ENCODE peak calls at places on chromosome 1, in eight cellular contexts. One of them, this sample, is unnamed.

GRCh38 chr1:70827030-70827429 is 220.6 kb downstream of the PTGER3 start:
- DNase-seq in cardiac muscle cell: no peak
- DNase-seq in adrenal gland: no peak
- DNase-seq in MM.1S: no peak
- DNase-seq in CD4-positive, CD25-positive, alpha-beta regulatory T cell: no peak
- DNase-seq in sigmoid colon: no peak
- DNase-seq in SK-N-SH: no peak
- DNase-seq in RWPE2: no peak
- DNase-seq in this sample: no peak

GRCh38 chr1:87717167-87717670 is 388.5 kb downstream of the LMO4 start:
- DNase-seq in sigmoid colon: no peak
- DNase-seq in CD4-positive, CD25-positive, alpha-beta regulatory T cell: no peak
- DNase-seq in SK-N-SH: no peak
- DNase-seq in cardiac muscle cell: no peak
- DNase-seq in RWPE2: no peak
- DNase-seq in MM.1S: peak; percentile 93
- DNase-seq in adrenal gland: no peak
- DNase-seq in this sample: no peak

GRCh38 chr1:9399510-9400424 is 107.1 kb downstream of the SPSB1 start:
- DNase-seq in MM.1S: no peak
- DNase-seq in SK-N-SH: no peak
- DNase-seq in CD4-positive, CD25-positive, alpha-beta regulatory T cell: no peak
- DNase-seq in RWPE2: no peak
- DNase-seq in adrenal gland: peak; percentile 49
- DNase-seq in sigmoid colon: peak; percentile 81
- DNase-seq in cardiac muscle cell: no peak
- DNase-seq in this sample: peak; percentile 62

GRCh38 chr1:29676496-29676895 is 440.2 kb downstream of the PTPRU start:
- DNase-seq in SK-N-SH: no peak
- DNase-seq in CD4-positive, CD25-positive, alpha-beta regulatory T cell: no peak
- DNase-seq in RWPE2: no peak
- DNase-seq in MM.1S: no peak
- DNase-seq in cardiac muscle cell: no peak
- DNase-seq in adrenal gland: no peak
- DNase-seq in sigmoid colon: no peak
- DNase-seq in this sample: no peak

GRCh38 chr1:241482761-241483250 is 36.7 kb downstream of the FH start:
- DNase-seq in cardiac muscle cell: no peak
- DNase-seq in adrenal gland: no peak
- DNase-seq in SK-N-SH: no peak
- DNase-seq in RWPE2: no peak
- DNase-seq in CD4-positive, CD25-positive, alpha-beta regulatory T cell: no peak
- DNase-seq in MM.1S: no peak
- DNase-seq in sigmoid colon: no peak
- DNase-seq in this sample: no peak

GRCh38 chr1:39204441-39205081 is at the start of gene MACF1:
- DNase-seq in adrenal gland: peak; percentile 66
- DNase-seq in SK-N-SH: no peak
- DNase-seq in cardiac muscle cell: peak; percentile 76
- DNase-seq in RWPE2: no peak
- DNase-seq in MM.1S: peak; percentile 63
- DNase-seq in sigmoid colon: peak; percentile 92
- DNase-seq in CD4-positive, CD25-positive, alpha-beta regulatory T cell: no peak
- DNase-seq in this sample: peak; percentile 66

GRCh38 chr1:158101944-158102343 is 78.8 kb upstream of the CD1D start:
- DNase-seq in cardiac muscle cell: no peak
- DNase-seq in CD4-positive, CD25-positive, alpha-beta regulatory T cell: no peak
- DNase-seq in adrenal gland: no peak
- DNase-seq in SK-N-SH: no peak
- DNase-seq in sigmoid colon: no peak
- DNase-seq in RWPE2: no peak
- DNase-seq in MM.1S: no peak
- DNase-seq in this sample: no peak

GRCh38 chr1:53732912-53733317 is 6.0 kb downstream of the GLIS1 start:
- DNase-seq in SK-N-SH: no peak
- DNase-seq in CD4-positive, CD25-positive, alpha-beta regulatory T cell: no peak
- DNase-seq in adrenal gland: no peak
- DNase-seq in sigmoid colon: no peak
- DNase-seq in RWPE2: no peak
- DNase-seq in MM.1S: no peak
- DNase-seq in cardiac muscle cell: no peak
- DNase-seq in this sample: no peak

GRCh38 chr1:94298861-94299260 is 61.5 kb upstream of the ARHGAP29 start:
- DNase-seq in adrenal gland: no peak
- DNase-seq in SK-N-SH: no peak
- DNase-seq in cardiac muscle cell: no peak
- DNase-seq in MM.1S: no peak
- DNase-seq in RWPE2: no peak
- DNase-seq in sigmoid colon: peak; percentile 71
- DNase-seq in CD4-positive, CD25-positive, alpha-beta regulatory T cell: no peak
- DNase-seq in this sample: no peak

GRCh38 chr1:234529661-234530237 is 50.8 kb upstream of the TARBP1 start:
- DNase-seq in RWPE2: no peak
- DNase-seq in sigmoid colon: no peak
- DNase-seq in CD4-positive, CD25-positive, alpha-beta regulatory T cell: no peak
- DNase-seq in SK-N-SH: no peak
- DNase-seq in MM.1S: no peak
- DNase-seq in adrenal gland: no peak
- DNase-seq in cardiac muscle cell: no peak
- DNase-seq in this sample: no peak

GRCh38 chr1:185786524-185786923 is 52.3 kb downstream of the HMCN1 start:
- DNase-seq in MM.1S: no peak
- DNase-seq in CD4-positive, CD25-positive, alpha-beta regulatory T cell: no peak
- DNase-seq in RWPE2: no peak
- DNase-seq in SK-N-SH: no peak
- DNase-seq in sigmoid colon: no peak
- DNase-seq in cardiac muscle cell: no peak
- DNase-seq in adrenal gland: no peak
- DNase-seq in this sample: no peak

GRCh38 chr1:243977104-243977503 is 74.0 kb upstream of the ZBTB18 start:
- DNase-seq in RWPE2: no peak
- DNase-seq in sigmoid colon: no peak
- DNase-seq in cardiac muscle cell: no peak
- DNase-seq in SK-N-SH: no peak
- DNase-seq in adrenal gland: no peak
- DNase-seq in MM.1S: peak; percentile 78
- DNase-seq in CD4-positive, CD25-positive, alpha-beta regulatory T cell: no peak
- DNase-seq in this sample: no peak

GRCh38 chr1:26358411-26359384 is 4.8 kb upstream of the CRYBG2 start:
- DNase-seq in RWPE2: no peak
- DNase-seq in adrenal gland: no peak
- DNase-seq in SK-N-SH: no peak
- DNase-seq in cardiac muscle cell: no peak
- DNase-seq in CD4-positive, CD25-positive, alpha-beta regulatory T cell: peak; percentile 55
- DNase-seq in sigmoid colon: no peak
- DNase-seq in MM.1S: peak; percentile 21
- DNase-seq in this sample: no peak

GRCh38 chr1:26362331-26362730 is 8.4 kb upstream of the CRYBG2 start:
- DNase-seq in adrenal gland: no peak
- DNase-seq in sigmoid colon: no peak
- DNase-seq in RWPE2: no peak
- DNase-seq in SK-N-SH: no peak
- DNase-seq in MM.1S: no peak
- DNase-seq in CD4-positive, CD25-positive, alpha-beta regulatory T cell: no peak
- DNase-seq in cardiac muscle cell: no peak
- DNase-seq in this sample: no peak

GRCh38 chr1:26361605-26362122 is 7.7 kb upstream of the CRYBG2 start:
- DNase-seq in MM.1S: no peak
- DNase-seq in sigmoid colon: peak; percentile 56
- DNase-seq in adrenal gland: no peak
- DNase-seq in cardiac muscle cell: no peak
- DNase-seq in CD4-positive, CD25-positive, alpha-beta regulatory T cell: no peak
- DNase-seq in RWPE2: no peak
- DNase-seq in SK-N-SH: peak; percentile 49
- DNase-seq in this sample: no peak

GRCh38 chr1:26360807-26361604 is 7.1 kb upstream of the CRYBG2 start:
- DNase-seq in sigmoid colon: peak; percentile 56
- DNase-seq in cardiac muscle cell: no peak
- DNase-seq in CD4-positive, CD25-positive, alpha-beta regulatory T cell: no peak
- DNase-seq in MM.1S: no peak
- DNase-seq in adrenal gland: no peak
- DNase-seq in RWPE2: no peak
- DNase-seq in SK-N-SH: peak; percentile 54
- DNase-seq in this sample: no peak

GRCh38 chr1:26360051-26360806 is 6.3 kb upstream of the CRYBG2 start:
- DNase-seq in CD4-positive, CD25-positive, alpha-beta regulatory T cell: peak; percentile 53
- DNase-seq in sigmoid colon: peak; percentile 63
- DNase-seq in RWPE2: no peak
- DNase-seq in cardiac muscle cell: no peak
- DNase-seq in MM.1S: no peak
- DNase-seq in adrenal gland: no peak
- DNase-seq in SK-N-SH: peak; percentile 86
- DNase-seq in this sample: no peak
- H3K4me3 ChIP-seq in CD4-positive, CD25-positive, alpha-beta regulatory T cell: no peak overlapping the region
- H3K4me3 ChIP-seq in sigmoid colon: peak overlapping the region; percentile 4
- H3K4me3 ChIP-seq in RWPE2: no peak overlapping the region
- H3K4me3 ChIP-seq in cardiac muscle cell: peak overlapping the region; percentile 15
- H3K4me3 ChIP-seq in MM.1S: no peak overlapping the region
- H3K4me3 ChIP-seq in adrenal gland: peak overlapping the region; percentile 32
- H3K4me3 ChIP-seq in SK-N-SH: peak overlapping the region; percentile 45
- H3K4me3 ChIP-seq in this sample: peak overlapping the region; percentile 48

DNA sequence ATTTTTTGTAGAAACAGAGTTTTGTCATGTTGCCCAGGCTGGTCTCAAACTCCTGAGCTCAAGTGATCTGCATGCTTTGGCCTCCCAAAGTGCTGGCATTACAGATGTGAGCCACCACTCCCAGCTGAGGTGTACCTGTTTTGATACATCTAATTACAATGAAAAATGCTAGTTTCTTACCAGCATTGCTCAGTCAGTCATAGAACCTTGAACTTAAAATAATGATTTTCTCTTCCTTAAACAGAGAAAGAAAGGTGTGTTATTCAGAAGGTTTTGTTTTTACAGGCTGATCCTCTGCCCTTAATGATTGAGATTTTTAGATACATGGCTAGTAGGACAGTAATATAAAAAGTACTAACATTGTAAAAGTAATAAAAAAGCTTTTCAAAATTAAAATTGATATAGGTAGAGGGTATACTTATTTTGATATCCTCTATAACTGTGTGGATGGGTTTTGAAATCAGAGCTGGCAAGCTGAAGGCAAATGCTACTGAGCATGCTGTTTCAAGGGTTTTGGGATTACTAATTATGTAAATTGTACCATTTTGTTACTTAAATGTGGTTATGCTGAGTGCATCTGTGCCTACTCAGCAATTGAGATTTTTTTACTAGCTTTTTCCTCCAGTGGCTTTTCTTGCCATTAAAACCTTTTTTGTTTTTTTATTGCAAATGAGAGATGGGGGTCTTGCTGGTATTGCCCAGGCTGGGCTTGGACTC is 16.1 kb downstream of the PRRC2C start:
- DNase-seq in adrenal gland: no peak
- DNase-seq in RWPE2: no peak
- DNase-seq in cardiac muscle cell: no peak
- DNase-seq in MM.1S: peak; percentile 24
- DNase-seq in CD4-positive, CD25-positive, alpha-beta regulatory T cell: no peak
- DNase-seq in sigmoid colon: no peak
- DNase-seq in SK-N-SH: no peak
- DNase-seq in this sample: no peak
- H3K4me1 ChIP-seq in adrenal gland: peaks cover 11% of the 10 kb centered on the region
- H3K4me1 ChIP-seq in RWPE2: no peaks in the 10 kb centered on the region
- H3K4me1 ChIP-seq in cardiac muscle cell: peaks cover 7% of the 10 kb centered on the region
- H3K4me1 ChIP-seq in MM.1S: peaks cover 18% of the 10 kb centered on the region
- H3K4me1 ChIP-seq in CD4-positive, CD25-positive, alpha-beta regulatory T cell: peaks cover 56% of the 10 kb centered on the region
- H3K4me1 ChIP-seq in sigmoid colon: no peaks in the 10 kb centered on the region
- H3K4me1 ChIP-seq in SK-N-SH: peaks cover 3% of the 10 kb centered on the region
- H3K4me1 ChIP-seq in this sample: peaks cover 75% of the 10 kb centered on the region

GRCh38 chr1:156666862-156667609 is 10.2 kb downstream of the NES start:
- DNase-seq in RWPE2: no peak
- DNase-seq in CD4-positive, CD25-positive, alpha-beta regulatory T cell: no peak
- DNase-seq in cardiac muscle cell: no peak
- DNase-seq in SK-N-SH: no peak
- DNase-seq in sigmoid colon: no peak
- DNase-seq in adrenal gland: no peak
- DNase-seq in MM.1S: no peak
- DNase-seq in this sample: no peak

GRCh38 chr1:156667610-156667967 is 9.6 kb downstream of the NES start:
- DNase-seq in SK-N-SH: no peak
- DNase-seq in MM.1S: no peak
- DNase-seq in adrenal gland: no peak
- DNase-seq in sigmoid colon: no peak
- DNase-seq in CD4-positive, CD25-positive, alpha-beta regulatory T cell: no peak
- DNase-seq in RWPE2: no peak
- DNase-seq in cardiac muscle cell: peak; percentile 26
- DNase-seq in this sample: peak; percentile 57

GRCh38 chr1:156669794-156670193 is 7.4 kb downstream of the NES start:
- DNase-seq in RWPE2: no peak
- DNase-seq in cardiac muscle cell: no peak
- DNase-seq in SK-N-SH: no peak
- DNase-seq in CD4-positive, CD25-positive, alpha-beta regulatory T cell: no peak
- DNase-seq in adrenal gland: no peak
- DNase-seq in sigmoid colon: no peak
- DNase-seq in MM.1S: no peak
- DNase-seq in this sample: no peak

GRCh38 chr1:156668801-156669637 is 8.2 kb downstream of the NES start:
- DNase-seq in adrenal gland: no peak
- DNase-seq in RWPE2: no peak
- DNase-seq in cardiac muscle cell: peak; percentile 40
- DNase-seq in sigmoid colon: no peak
- DNase-seq in SK-N-SH: peak; percentile 66
- DNase-seq in CD4-positive, CD25-positive, alpha-beta regulatory T cell: no peak
- DNase-seq in MM.1S: no peak
- DNase-seq in this sample: no peak

DNA sequence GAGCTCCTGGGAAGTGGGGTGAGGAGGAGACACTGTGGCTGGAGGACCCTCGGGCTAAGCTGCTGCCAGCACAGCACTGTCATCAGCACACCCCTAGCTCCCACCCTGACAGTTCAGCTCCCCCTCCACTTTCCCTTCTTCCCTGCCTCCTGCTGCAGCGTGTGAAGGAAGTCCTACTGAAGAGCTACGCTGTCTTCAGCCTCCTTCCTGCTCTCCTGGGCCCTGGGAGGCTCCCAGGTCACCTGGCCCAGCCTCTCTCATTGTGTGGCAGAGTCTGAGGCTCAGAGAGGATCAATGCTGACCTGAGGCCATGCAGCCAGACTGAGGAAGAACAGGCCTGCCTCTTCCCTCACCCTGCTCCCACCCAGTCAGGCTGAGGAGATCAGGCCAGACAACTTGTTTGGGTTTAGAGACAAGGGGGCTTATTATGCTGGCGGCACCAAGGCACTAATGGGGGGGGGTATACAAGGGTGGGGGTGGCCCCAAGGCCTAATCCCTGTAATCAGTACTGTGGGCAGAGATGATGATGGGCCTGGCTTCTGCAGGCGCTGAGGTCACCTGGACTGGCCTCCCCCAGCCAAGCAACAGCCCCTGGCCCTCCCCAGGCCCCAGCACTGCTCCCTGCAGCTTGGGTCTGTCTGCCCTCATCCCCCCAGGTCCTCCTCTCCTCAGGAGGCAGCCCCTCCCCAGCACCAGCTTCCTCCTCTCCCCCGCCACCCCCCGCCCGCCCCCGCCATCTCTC is 9.1 kb downstream of the NES start:
- DNase-seq in MM.1S: no peak
- DNase-seq in cardiac muscle cell: no peak
- DNase-seq in RWPE2: no peak
- DNase-seq in adrenal gland: no peak
- DNase-seq in CD4-positive, CD25-positive, alpha-beta regulatory T cell: no peak
- DNase-seq in sigmoid colon: no peak
- DNase-seq in SK-N-SH: no peak
- DNase-seq in this sample: no peak
- H3K27ac ChIP-seq in MM.1S: no peak overlapping the region
- H3K27ac ChIP-seq in cardiac muscle cell: peak overlapping the region; percentile 100
- H3K27ac ChIP-seq in RWPE2: no peak overlapping the region
- H3K27ac ChIP-seq in adrenal gland: no peak overlapping the region
- H3K27ac ChIP-seq in CD4-positive, CD25-positive, alpha-beta regulatory T cell: no peak overlapping the region
- H3K27ac ChIP-seq in sigmoid colon: peak overlapping the region; percentile 79
- H3K27ac ChIP-seq in SK-N-SH: peak overlapping the region; percentile 75
- H3K27ac ChIP-seq in this sample: peak overlapping the region; percentile 96

GRCh38 chr1:64469121-64469520 is 808 bp upstream of the CACHD1 start:
- DNase-seq in MM.1S: no peak
- DNase-seq in SK-N-SH: no peak
- DNase-seq in CD4-positive, CD25-positive, alpha-beta regulatory T cell: no peak
- DNase-seq in adrenal gland: no peak
- DNase-seq in sigmoid colon: no peak
- DNase-seq in RWPE2: no peak
- DNase-seq in cardiac muscle cell: no peak
- DNase-seq in this sample: no peak
- H3K4me3 ChIP-seq in MM.1S: no peak overlapping the region
- H3K4me3 ChIP-seq in SK-N-SH: no peak overlapping the region
- H3K4me3 ChIP-seq in CD4-positive, CD25-positive, alpha-beta regulatory T cell: no peak overlapping the region
- H3K4me3 ChIP-seq in adrenal gland: peak overlapping the region; percentile 100
- H3K4me3 ChIP-seq in sigmoid colon: no peak overlapping the region
- H3K4me3 ChIP-seq in RWPE2: no peak overlapping the region
- H3K4me3 ChIP-seq in cardiac muscle cell: peak overlapping the region; percentile 95
- H3K4me3 ChIP-seq in this sample: peak overlapping the region; percentile 81